ENCODE peak calls at places on chromosome 18, in nine cellular contexts. One of them, this sample, is unnamed.

GRCh38 chr18:60067426-60068210 is 167.8 kb downstream of the PMAIP1 start:
- DNase-seq in AG09309: no peak
- DNase-seq in GM12865: no peak
- DNase-seq in LNCaP clone FGC: no peak
- DNase-seq in fibroblast of lung: peak; percentile 7
- DNase-seq in fibroblast of pulmonary artery: no peak
- DNase-seq in endothelial cell of umbilical vein: no peak
- DNase-seq in A673: no peak
- DNase-seq in ovary: no peak
- DNase-seq in this sample: peak; percentile 14

GRCh38 chr18:7614030-7614429 is 46.9 kb downstream of the PTPRM start:
- DNase-seq in LNCaP clone FGC: no peak
- DNase-seq in endothelial cell of umbilical vein: no peak
- DNase-seq in A673: no peak
- DNase-seq in AG09309: no peak
- DNase-seq in fibroblast of lung: no peak
- DNase-seq in GM12865: no peak
- DNase-seq in fibroblast of pulmonary artery: no peak
- DNase-seq in ovary: no peak
- DNase-seq in this sample: no peak

GRCh38 chr18:32271649-32272324 is 81.9 kb downstream of the MEP1B start:
- DNase-seq in GM12865: peak; percentile 38
- DNase-seq in fibroblast of pulmonary artery: peak; percentile 69
- DNase-seq in endothelial cell of umbilical vein: peak; percentile 38
- DNase-seq in LNCaP clone FGC: peak; percentile 23
- DNase-seq in ovary: peak; percentile 50
- DNase-seq in fibroblast of lung: peak; percentile 46
- DNase-seq in AG09309: peak; percentile 20
- DNase-seq in A673: peak; percentile 67
- DNase-seq in this sample: peak; percentile 62

GRCh38 chr18:59988098-59988706 is 88.4 kb downstream of the PMAIP1 start:
- DNase-seq in fibroblast of lung: peak; percentile 58
- DNase-seq in fibroblast of pulmonary artery: peak; percentile 78
- DNase-seq in LNCaP clone FGC: no peak
- DNase-seq in GM12865: peak; percentile 75
- DNase-seq in A673: peak; percentile 51
- DNase-seq in ovary: peak; percentile 33
- DNase-seq in endothelial cell of umbilical vein: peak; percentile 68
- DNase-seq in AG09309: peak; percentile 39
- DNase-seq in this sample: peak; percentile 76

GRCh38 chr18:74819433-74820059 is 221.9 kb downstream of the ZNF407 start:
- DNase-seq in fibroblast of pulmonary artery: peak; percentile 16
- DNase-seq in AG09309: no peak
- DNase-seq in LNCaP clone FGC: no peak
- DNase-seq in fibroblast of lung: no peak
- DNase-seq in GM12865: peak; percentile 31
- DNase-seq in A673: peak; percentile 25
- DNase-seq in endothelial cell of umbilical vein: no peak
- DNase-seq in ovary: no peak
- DNase-seq in this sample: peak; percentile 33

GRCh38 chr18:44740000-44740399 is 59.3 kb downstream of the SETBP1 start:
- DNase-seq in LNCaP clone FGC: no peak
- DNase-seq in AG09309: no peak
- DNase-seq in fibroblast of pulmonary artery: no peak
- DNase-seq in A673: no peak
- DNase-seq in ovary: no peak
- DNase-seq in GM12865: no peak
- DNase-seq in fibroblast of lung: no peak
- DNase-seq in endothelial cell of umbilical vein: no peak
- DNase-seq in this sample: peak; percentile 96

GRCh38 chr18:2641638-2642037 is 13.9 kb upstream of the SMCHD1 start:
- DNase-seq in fibroblast of pulmonary artery: peak; percentile 22
- DNase-seq in ovary: no peak
- DNase-seq in GM12865: peak; percentile 81
- DNase-seq in A673: no peak
- DNase-seq in fibroblast of lung: no peak
- DNase-seq in endothelial cell of umbilical vein: no peak
- DNase-seq in AG09309: no peak
- DNase-seq in LNCaP clone FGC: no peak
- DNase-seq in this sample: no peak

GRCh38 chr18:27005589-27005988 is 140.1 kb upstream of the AQP4 start:
- DNase-seq in GM12865: peak; percentile 32
- DNase-seq in LNCaP clone FGC: no peak
- DNase-seq in A673: peak; percentile 7
- DNase-seq in fibroblast of lung: no peak
- DNase-seq in endothelial cell of umbilical vein: no peak
- DNase-seq in ovary: no peak
- DNase-seq in fibroblast of pulmonary artery: peak; percentile 8
- DNase-seq in AG09309: no peak
- DNase-seq in this sample: peak; percentile 30

GRCh38 chr18:23228102-23229051 is 93.1 kb downstream of the CABLES1 start:
- DNase-seq in fibroblast of lung: peak; percentile 77
- DNase-seq in GM12865: peak; percentile 85
- DNase-seq in endothelial cell of umbilical vein: peak; percentile 65
- DNase-seq in fibroblast of pulmonary artery: peak; percentile 48
- DNase-seq in ovary: peak; percentile 63
- DNase-seq in LNCaP clone FGC: no peak
- DNase-seq in A673: peak; percentile 28
- DNase-seq in AG09309: no peak
- DNase-seq in this sample: peak; percentile 40

GRCh38 chr18:69365658-69366057 is 35.0 kb upstream of the DOK6 start:
- DNase-seq in A673: no peak
- DNase-seq in fibroblast of lung: no peak
- DNase-seq in AG09309: no peak
- DNase-seq in endothelial cell of umbilical vein: no peak
- DNase-seq in ovary: no peak
- DNase-seq in fibroblast of pulmonary artery: no peak
- DNase-seq in LNCaP clone FGC: no peak
- DNase-seq in GM12865: no peak
- DNase-seq in this sample: no peak

DNA sequence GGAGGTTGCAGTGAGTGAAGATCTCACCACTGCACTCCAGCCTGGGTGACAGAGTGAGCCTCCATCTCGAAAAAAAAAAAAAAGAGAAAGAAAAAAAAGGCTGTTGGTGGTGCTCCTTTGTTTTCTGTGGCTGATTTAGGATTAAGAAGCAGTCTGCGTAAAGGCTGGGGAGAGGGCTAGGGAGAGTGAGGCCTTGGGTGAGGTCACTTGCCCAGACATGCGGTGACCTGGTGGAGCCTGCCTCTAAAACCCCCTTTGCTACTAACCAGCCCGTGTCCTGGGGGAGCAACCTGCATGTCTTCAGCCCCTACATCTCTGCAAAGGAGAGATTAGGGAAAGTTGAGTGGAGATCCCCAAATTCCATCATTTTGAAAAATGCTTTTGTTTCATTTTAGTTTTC is 39.1 kb upstream of the RALBP1 start:
- DNase-seq in A673: no peak
- DNase-seq in AG09309: no peak
- DNase-seq in fibroblast of pulmonary artery: no peak
- DNase-seq in fibroblast of lung: no peak
- DNase-seq in ovary: no peak
- DNase-seq in LNCaP clone FGC: no peak
- DNase-seq in endothelial cell of umbilical vein: no peak
- DNase-seq in GM12865: peak; percentile 20
- DNase-seq in this sample: no peak
- H3K4me3 ChIP-seq in A673: no peak overlapping the region
- H3K4me3 ChIP-seq in AG09309: no peak overlapping the region
- H3K4me3 ChIP-seq in fibroblast of pulmonary artery: no peak overlapping the region
- H3K4me3 ChIP-seq in fibroblast of lung: no peak overlapping the region
- H3K4me3 ChIP-seq in ovary: no peak overlapping the region
- H3K4me3 ChIP-seq in LNCaP clone FGC: no peak overlapping the region
- H3K4me3 ChIP-seq in endothelial cell of umbilical vein: no peak overlapping the region
- H3K4me3 ChIP-seq in GM12865: no peak overlapping the region
- H3K4me3 ChIP-seq in this sample: no peak overlapping the region

GRCh38 chr18:48994926-48995835 is 44.4 kb upstream of the SMAD7 start:
- DNase-seq in endothelial cell of umbilical vein: no peak
- DNase-seq in GM12865: no peak
- DNase-seq in ovary: no peak
- DNase-seq in LNCaP clone FGC: no peak
- DNase-seq in fibroblast of lung: no peak
- DNase-seq in A673: no peak
- DNase-seq in AG09309: no peak
- DNase-seq in fibroblast of pulmonary artery: no peak
- DNase-seq in this sample: no peak

GRCh38 chr18:48996041-48996440 is 45.3 kb upstream of the SMAD7 start:
- DNase-seq in fibroblast of pulmonary artery: no peak
- DNase-seq in fibroblast of lung: no peak
- DNase-seq in A673: no peak
- DNase-seq in AG09309: no peak
- DNase-seq in ovary: no peak
- DNase-seq in LNCaP clone FGC: no peak
- DNase-seq in GM12865: no peak
- DNase-seq in endothelial cell of umbilical vein: no peak
- DNase-seq in this sample: no peak

GRCh38 chr18:48997985-48998831 is 47.4 kb upstream of the SMAD7 start:
- DNase-seq in ovary: no peak
- DNase-seq in AG09309: peak; percentile 92
- DNase-seq in fibroblast of lung: peak; percentile 98
- DNase-seq in endothelial cell of umbilical vein: peak; percentile 40
- DNase-seq in LNCaP clone FGC: no peak
- DNase-seq in fibroblast of pulmonary artery: peak; percentile 93
- DNase-seq in GM12865: no peak
- DNase-seq in A673: peak; percentile 89
- DNase-seq in this sample: peak; percentile 97

GRCh38 chr18:48997681-48997984 is 46.9 kb upstream of the SMAD7 start:
- DNase-seq in AG09309: no peak
- DNase-seq in fibroblast of lung: no peak
- DNase-seq in LNCaP clone FGC: no peak
- DNase-seq in A673: no peak
- DNase-seq in ovary: no peak
- DNase-seq in GM12865: no peak
- DNase-seq in fibroblast of pulmonary artery: no peak
- DNase-seq in endothelial cell of umbilical vein: no peak
- DNase-seq in this sample: no peak

DNA sequence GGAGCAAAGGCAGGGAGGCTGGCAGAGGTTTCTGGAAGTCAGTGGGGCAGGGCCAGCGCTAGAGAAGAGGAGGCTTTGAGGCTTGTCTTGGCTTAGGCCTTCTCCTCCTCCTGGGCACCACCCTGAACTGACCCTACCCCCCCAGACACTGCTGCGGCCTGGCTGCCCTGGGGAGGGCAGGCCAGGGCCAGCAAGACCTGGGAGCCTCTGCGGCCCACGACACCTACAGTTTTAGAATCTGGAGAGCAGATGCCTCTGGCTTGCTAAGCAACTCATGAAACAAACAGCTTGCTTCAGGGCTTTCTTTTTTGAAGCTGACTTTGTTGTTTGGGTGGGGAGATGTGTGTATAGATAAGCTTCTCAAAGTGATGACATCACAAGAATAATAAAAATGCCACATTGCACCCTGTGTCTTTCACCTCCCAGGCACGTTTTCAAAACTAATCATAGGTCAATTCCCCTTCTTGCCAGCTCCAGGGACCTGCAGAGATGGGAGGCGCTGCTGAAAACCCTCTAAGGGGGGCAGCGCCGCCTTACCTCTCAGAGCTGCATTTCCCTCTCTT is 46.2 kb upstream of the SMAD7 start:
- DNase-seq in AG09309: peak; percentile 95
- DNase-seq in ovary: no peak
- DNase-seq in fibroblast of lung: peak; percentile 91
- DNase-seq in GM12865: no peak
- DNase-seq in fibroblast of pulmonary artery: peak; percentile 46
- DNase-seq in A673: peak; percentile 36
- DNase-seq in endothelial cell of umbilical vein: no peak
- DNase-seq in LNCaP clone FGC: peak; percentile 65
- DNase-seq in this sample: peak; percentile 59
- TF ChIP-seq CTCF in AG09309: no peak
- TF ChIP-seq CTCF in ovary: no peak
- TF ChIP-seq CTCF in fibroblast of lung: no peak
- TF ChIP-seq CTCF in GM12865: no peak
- TF ChIP-seq CTCF in fibroblast of pulmonary artery: no peak
- TF ChIP-seq CTCF in A673: no peak
- TF ChIP-seq CTCF in endothelial cell of umbilical vein: no peak
- TF ChIP-seq CTCF in LNCaP clone FGC: no peak
- TF ChIP-seq CTCF in this sample: no peak

DNA sequence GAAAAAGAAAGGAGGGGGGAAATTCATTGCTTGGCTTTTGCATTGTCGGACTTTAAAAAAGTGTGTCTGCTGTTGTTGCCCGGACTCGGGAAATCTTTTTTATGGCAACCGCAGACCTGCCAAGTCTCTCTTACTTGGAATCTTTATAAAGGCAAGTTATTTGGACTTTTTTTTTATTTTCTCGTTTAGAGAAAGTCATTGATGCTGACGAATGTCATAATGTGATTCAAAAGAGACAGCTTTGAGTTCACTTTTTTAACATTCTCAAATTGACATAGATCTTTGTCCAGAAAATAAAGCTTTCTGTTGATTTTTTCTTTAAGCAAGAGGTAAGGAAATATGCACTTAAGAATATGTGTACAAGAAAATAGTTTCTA is 651 bp upstream of the ZNF521 start:
- DNase-seq in AG09309: no peak
- DNase-seq in fibroblast of lung: no peak
- DNase-seq in LNCaP clone FGC: no peak
- DNase-seq in A673: no peak
- DNase-seq in GM12865: no peak
- DNase-seq in endothelial cell of umbilical vein: no peak
- DNase-seq in fibroblast of pulmonary artery: no peak
- DNase-seq in ovary: no peak
- DNase-seq in this sample: no peak
- H3K4me3 ChIP-seq in AG09309: peak overlapping the region; percentile 27
- H3K4me3 ChIP-seq in fibroblast of lung: peak overlapping the region; percentile 80
- H3K4me3 ChIP-seq in LNCaP clone FGC: no peak overlapping the region
- H3K4me3 ChIP-seq in A673: no peak overlapping the region
- H3K4me3 ChIP-seq in GM12865: peak overlapping the region; percentile 15
- H3K4me3 ChIP-seq in endothelial cell of umbilical vein: peak overlapping the region; percentile 87
- H3K4me3 ChIP-seq in fibroblast of pulmonary artery: peak overlapping the region; percentile 46
- H3K4me3 ChIP-seq in ovary: peak overlapping the region; percentile 21
- H3K4me3 ChIP-seq in this sample: peak overlapping the region; percentile 18

GRCh38 chr18:41146301-41146700 is 808.7 kb upstream of the PIK3C3 start:
- DNase-seq in GM12865: no peak
- DNase-seq in LNCaP clone FGC: no peak
- DNase-seq in A673: no peak
- DNase-seq in fibroblast of lung: no peak
- DNase-seq in fibroblast of pulmonary artery: no peak
- DNase-seq in ovary: no peak
- DNase-seq in endothelial cell of umbilical vein: peak; percentile 11
- DNase-seq in AG09309: no peak
- DNase-seq in this sample: no peak

GRCh38 chr18:41155025-41155424 is 800.0 kb upstream of the PIK3C3 start:
- DNase-seq in A673: no peak
- DNase-seq in ovary: no peak
- DNase-seq in fibroblast of lung: no peak
- DNase-seq in endothelial cell of umbilical vein: no peak
- DNase-seq in LNCaP clone FGC: no peak
- DNase-seq in GM12865: no peak
- DNase-seq in AG09309: no peak
- DNase-seq in fibroblast of pulmonary artery: no peak
- DNase-seq in this sample: no peak

GRCh38 chr18:41145526-41145925 is 809.5 kb upstream of the PIK3C3 start:
- DNase-seq in GM12865: no peak
- DNase-seq in A673: no peak
- DNase-seq in endothelial cell of umbilical vein: no peak
- DNase-seq in fibroblast of lung: no peak
- DNase-seq in fibroblast of pulmonary artery: peak; percentile 33
- DNase-seq in LNCaP clone FGC: no peak
- DNase-seq in AG09309: no peak
- DNase-seq in ovary: no peak
- DNase-seq in this sample: peak; percentile 90

GRCh38 chr18:41144444-41144843 is 810.6 kb upstream of the PIK3C3 start:
- DNase-seq in LNCaP clone FGC: no peak
- DNase-seq in fibroblast of pulmonary artery: peak; percentile 83
- DNase-seq in A673: no peak
- DNase-seq in endothelial cell of umbilical vein: no peak
- DNase-seq in GM12865: no peak
- DNase-seq in fibroblast of lung: peak; percentile 62
- DNase-seq in ovary: no peak
- DNase-seq in AG09309: no peak
- DNase-seq in this sample: peak; percentile 93

GRCh38 chr18:41150316-41150715 is 804.7 kb upstream of the PIK3C3 start:
- DNase-seq in GM12865: no peak
- DNase-seq in A673: no peak
- DNase-seq in endothelial cell of umbilical vein: no peak
- DNase-seq in fibroblast of lung: no peak
- DNase-seq in ovary: no peak
- DNase-seq in fibroblast of pulmonary artery: no peak
- DNase-seq in AG09309: no peak
- DNase-seq in LNCaP clone FGC: no peak
- DNase-seq in this sample: peak; percentile 84
- TF ChIP-seq CTCF in GM12865: no peak
- TF ChIP-seq CTCF in A673: no peak
- TF ChIP-seq CTCF in endothelial cell of umbilical vein: no peak
- TF ChIP-seq CTCF in fibroblast of lung: no peak
- TF ChIP-seq CTCF in ovary: no peak
- TF ChIP-seq CTCF in fibroblast of pulmonary artery: no peak
- TF ChIP-seq CTCF in AG09309: no peak
- TF ChIP-seq CTCF in LNCaP clone FGC: no peak
- TF ChIP-seq CTCF in this sample: no peak